ENCODE peak calls at places on chromosomes 5 and 9, in six cellular contexts. W is tibial artery, N is lower lobe of right lung, Q is neural progenitor cell, E is Panc1, V is cardiac muscle cell. I is an unnamed sample. For H3K4me1, the result is how much of the 10 kb centered on the place peaks cover.

GRCh38 chr9:130465383-130466096 is 20.8 kb downstream of the ASS1 start:
- DNase-seq in W (no peak), N (no peak), Q (peak), E (no peak), V (no peak), I (no peak)

GRCh38 chr9:101050650-101051049 is 22.1 kb downstream of the PLPPR1 start:
- DNase-seq in W (no peak), N (no peak), Q (no peak), E (no peak), V (no peak), I (no peak)

GRCh38 chr9:121818841-121819430 is 167.5 kb downstream of the DAB2IP start:
- DNase-seq in W (no peak), N (no peak), Q (no peak), E (no peak), V (no peak), I (no peak)

GRCh38 chr5:1860949-1861348 is 21.8 kb downstream of the IRX4 start:
- DNase-seq in W (no peak), N (no peak), Q (no peak), E (no peak), V (no peak), I (peak)

GRCh38 chr9:130658893-130659698 is 5.3 kb upstream of the PRDM12 start:
- DNase-seq in W (no peak), N (no peak), Q (peak), E (no peak), V (no peak), I (no peak)

GRCh38 chr5:9363026-9363793 is 182.7 kb downstream of the SEMA5A start:
- DNase-seq in W (no peak), N (no peak), Q (no peak), E (no peak), V (no peak), I (no peak)

GRCh38 chr9:123322771-123323481 is 33.1 kb upstream of the CRB2 start:
- DNase-seq in W (no peak), N (no peak), Q (no peak), E (no peak), V (peak), I (no peak)

GRCh38 chr5:179914032-179914755 is 6.5 kb upstream of the TBC1D9B start:
- DNase-seq in W (no peak), N (no peak), Q (no peak), E (peak), V (no peak), I (no peak)

GRCh38 chr5:175485631-175486030 is 7.3 kb downstream of the SFXN1 start:
- DNase-seq in W (no peak), N (no peak), Q (no peak), E (no peak), V (no peak), I (no peak)
- H3K4me3 ChIP-seq in W (no peak), N (no peak), Q (no peak), E (no peak), V (no peak), I (no peak)

GRCh38 chr5:106420102-106420501 is 1250.6 kb downstream of the EFNA5 start:
- DNase-seq in W (no peak), N (no peak), Q (no peak), E (no peak), V (no peak), I (no peak)
- H3K27ac ChIP-seq in W (no peak), N (no peak), Q (no peak), E (no peak), V (no peak), I (no peak)

GRCh38 chr5:158777647-158778368 is 321.9 kb downstream of the EBF1 start:
- DNase-seq in W (peak), N (no peak), Q (no peak), E (no peak), V (no peak), I (no peak)
- H3K4me1 ChIP-seq in W (half or more), N (under half), Q (under half), E (under half), V (under half), I (half or more)

GRCh38 chr5:77635073-77635472 is 3.4 kb downstream of the OTP start:
- DNase-seq in W (no peak), N (no peak), Q (no peak), E (no peak), V (no peak), I (no peak)

GRCh38 chr5:77629553-77630245 is 8.8 kb downstream of the OTP start:
- DNase-seq in W (no peak), N (no peak), Q (peak), E (no peak), V (no peak), I (no peak)

GRCh38 chr5:77631166-77631582 is 7.3 kb downstream of the OTP start:
- DNase-seq in W (no peak), N (no peak), Q (no peak), E (no peak), V (no peak), I (no peak)

GRCh38 chr5:77630246-77631165 is 8.0 kb downstream of the OTP start:
- DNase-seq in W (no peak), N (peak), Q (peak), E (peak), V (peak), I (no peak)

GRCh38 chr5:77632526-77633268 is 5.8 kb downstream of the OTP start:
- DNase-seq in W (no peak), N (no peak), Q (peak), E (no peak), V (no peak), I (no peak)
- H3K4me3 ChIP-seq in W (no peak), N (no peak), Q (no peak), E (no peak), V (no peak), I (no peak)

GRCh38 chr5:170945275-170945674 is 83.5 kb downstream of the RANBP17 start:
- DNase-seq in W (no peak), N (no peak), Q (no peak), E (no peak), V (no peak), I (no peak)
- H3K27ac ChIP-seq in W (no peak), N (no peak), Q (no peak), E (no peak), V (no peak), I (no peak)

GRCh38 chr5:6731465-6732237 is 18.4 kb downstream of the TENT4A start:
- DNase-seq in W (no peak), N (no peak), Q (peak), E (no peak), V (no peak), I (no peak)
- H3K4me1 ChIP-seq in W (half or more), N (half or more), Q (under half), E (half or more), V (under half), I (half or more)

GRCh38 chr5:17227868-17228267 is 10.4 kb downstream of the BASP1 start:
- DNase-seq in W (no peak), N (no peak), Q (no peak), E (no peak), V (no peak), I (no peak)

GRCh38 chr5:17230808-17231525 is 13.5 kb downstream of the BASP1 start:
- DNase-seq in W (no peak), N (no peak), Q (no peak), E (no peak), V (no peak), I (no peak)

GRCh38 chr5:17225551-17225950 is 8.1 kb downstream of the BASP1 start:
- DNase-seq in W (no peak), N (no peak), Q (no peak), E (no peak), V (no peak), I (no peak)

GRCh38 chr5:17229308-17229707 is 11.9 kb downstream of the BASP1 start:
- DNase-seq in W (no peak), N (no peak), Q (no peak), E (no peak), V (no peak), I (no peak)

GRCh38 chr5:17228833-17229291 is 11.4 kb downstream of the BASP1 start:
- DNase-seq in W (no peak), N (no peak), Q (no peak), E (no peak), V (no peak), I (no peak)
- H3K4me3 ChIP-seq in W (no peak), N (no peak), Q (no peak), E (no peak), V (no peak), I (no peak)

GRCh38 chr5:146047396-146047795 is 58.0 kb downstream of the PLAC8L1 start:
- DNase-seq in W (no peak), N (no peak), Q (no peak), E (no peak), V (no peak), I (no peak)
- H3K27ac ChIP-seq in W (no peak), N (no peak), Q (no peak), E (no peak), V (no peak), I (peak)

I was measured in left ventricle myocardium inferior.